ENCODE peak calls at places on chromosomes 1 and 21, in eight cellular contexts. O is GM23338, Q is iPS DF 6.9, T is SJSA1, R is lung, L is GM12864, G is DND-41, Z is AG09309. D is an unnamed sample.

GRCh38 chr1:227913446-227913968 is 34.2 kb downstream of the WNT9A start:
- DNase-seq in O (peak), Q (no peak), T (no peak), R (no peak), L (no peak), G (no peak), Z (no peak), D (no peak)

GRCh38 chr1:213201380-213202155 is 150.5 kb downstream of the RPS6KC1 start:
- DNase-seq in O (no peak), Q (no peak), T (no peak), R (no peak), L (no peak), G (no peak), Z (no peak), D (no peak)

GRCh38 chr1:207240325-207241095 is 81.0 kb upstream of the CD55 start:
- DNase-seq in O (no peak), Q (no peak), T (no peak), R (peak), L (no peak), G (no peak), Z (no peak), D (peak)

GRCh38 chr21:37557261-37557950 is 190.8 kb downstream of the DYRK1A start:
- DNase-seq in O (no peak), Q (no peak), T (no peak), R (no peak), L (peak), G (no peak), Z (no peak), D (no peak)

GRCh38 chr1:112628516-112628915 is 8.9 kb downstream of the CAPZA1 start:
- DNase-seq in O (no peak), Q (no peak), T (no peak), R (no peak), L (no peak), G (no peak), Z (no peak), D (no peak)

GRCh38 chr1:161952603-161953172 is 71.0 kb downstream of the OLFML2B start:
- DNase-seq in O (no peak), Q (no peak), T (no peak), R (no peak), L (no peak), G (no peak), Z (no peak), D (no peak)

GRCh38 chr1:56125316-56125715 is 454.0 kb downstream of the PLPP3 start:
- DNase-seq in O (no peak), Q (no peak), T (no peak), R (no peak), L (no peak), G (no peak), Z (no peak), D (no peak)

GRCh38 chr1:153577624-153578051 is 12.0 kb upstream of the S100A2 start:
- DNase-seq in O (peak), Q (no peak), T (no peak), R (no peak), L (no peak), G (no peak), Z (no peak), D (no peak)

GRCh38 chr1:85374160-85374559 is 90.8 kb downstream of the DDAH1 start:
- DNase-seq in O (no peak), Q (no peak), T (peak), R (no peak), L (no peak), G (no peak), Z (peak), D (no peak)

GRCh38 chr1:175232335-175232734 is 39.8 kb upstream of the KIAA0040 start:
- DNase-seq in O (no peak), Q (no peak), T (no peak), R (no peak), L (no peak), G (no peak), Z (no peak), D (peak)

GRCh38 chr1:26287033-26287711 is 7.3 kb downstream of the SH3BGRL3 start:
- DNase-seq in O (no peak), Q (no peak), T (no peak), R (no peak), L (no peak), G (peak), Z (no peak), D (no peak)

GRCh38 chr1:115069626-115070308 is 19.5 kb downstream of the TSPAN2 start:
- DNase-seq in O (no peak), Q (no peak), T (no peak), R (no peak), L (no peak), G (no peak), Z (no peak), D (no peak)

GRCh38 chr1:28163496-28164120 is 12.9 kb downstream of the PTAFR start:
- DNase-seq in O (no peak), Q (no peak), T (no peak), R (no peak), L (no peak), G (no peak), Z (no peak), D (no peak)

GRCh38 chr1:117672756-117673155 is 66.9 kb downstream of the TENT5C start:
- DNase-seq in O (no peak), Q (no peak), T (no peak), R (no peak), L (no peak), G (no peak), Z (no peak), D (no peak)

GRCh38 chr1:198638441-198638840 is 399 bp upstream of the PTPRC start:
- DNase-seq in O (no peak), Q (no peak), T (no peak), R (no peak), L (no peak), G (no peak), Z (no peak), D (no peak)
- H3K4me3 ChIP-seq in O (no peak), Q (no peak), T (no peak), R (no peak), L (peak), G (no peak), Z (no peak), D (no peak)

GRCh38 chr1:33344896-33345295 is 24.0 kb upstream of the A3GALT2 start:
- DNase-seq in O (no peak), Q (no peak), T (no peak), R (no peak), L (no peak), G (no peak), Z (no peak), D (no peak)
- H3K4me3 ChIP-seq in O (no peak), Q (no peak), T (no peak), R (no peak), L (no peak), G (no peak), Z (no peak), D (no peak)

DNA sequence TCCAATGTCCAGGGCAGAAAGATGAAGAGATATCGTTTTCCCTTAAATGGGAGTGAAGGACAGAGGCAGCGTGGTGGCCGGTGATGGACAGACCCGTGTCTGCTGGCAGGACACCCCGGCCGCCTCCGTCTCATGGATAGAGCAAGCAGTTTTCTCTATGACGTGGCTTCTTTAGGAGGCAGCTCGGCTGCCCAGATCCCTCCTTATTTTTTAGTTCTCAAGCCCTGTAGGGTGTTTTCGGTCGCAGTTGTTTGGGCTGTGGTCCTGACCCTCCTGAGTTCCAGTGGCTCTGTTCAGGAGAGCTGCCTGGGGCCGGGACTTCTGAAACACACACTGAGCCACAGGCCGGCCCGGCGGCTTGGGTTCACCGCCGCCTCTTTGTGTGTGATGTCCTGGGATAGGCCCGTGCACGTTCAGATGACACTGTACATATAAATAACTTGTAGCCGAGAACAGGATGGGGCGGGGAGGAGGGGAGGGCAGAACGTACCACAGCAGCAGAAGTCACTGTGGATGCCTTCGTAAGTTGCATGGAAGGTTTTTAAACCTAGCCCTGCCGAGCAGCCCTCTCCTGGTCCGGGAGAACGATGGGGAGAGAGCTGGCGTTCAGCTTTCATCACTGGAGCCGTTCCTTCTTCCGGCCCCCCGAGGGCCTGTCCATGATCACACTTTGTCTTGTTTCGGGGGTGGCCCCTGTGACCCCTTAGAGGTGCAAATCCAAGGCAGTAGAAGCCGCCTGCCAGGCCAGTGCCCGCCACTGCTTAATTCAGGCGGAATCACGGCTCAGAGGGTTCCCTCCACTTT is 65.2 kb downstream of the SIK1 start:
- DNase-seq in O (peak), Q (no peak), T (no peak), R (no peak), L (peak), G (peak), Z (no peak), D (peak)
- H3K4me3 ChIP-seq in O (no peak), Q (no peak), T (no peak), R (no peak), L (peak), G (no peak), Z (no peak), D (no peak)

GRCh38 chr21:38818336-38818723 is 12.6 kb downstream of the ETS2 start:
- DNase-seq in O (no peak), Q (no peak), T (no peak), R (no peak), L (no peak), G (no peak), Z (no peak), D (no peak)
- H3K4me3 ChIP-seq in O (no peak), Q (no peak), T (no peak), R (no peak), L (no peak), G (no peak), Z (no peak), D (no peak)

GRCh38 chr1:68496680-68497357 is at the start of gene DEPDC1:
- DNase-seq in O (peak), Q (peak), T (peak), R (peak), L (peak), G (peak), Z (peak), D (peak)

GRCh38 chr1:68495968-68496679 is 758 bp downstream of the DEPDC1 start:
- DNase-seq in O (no peak), Q (no peak), T (no peak), R (no peak), L (no peak), G (peak), Z (no peak), D (no peak)

GRCh38 chr1:68495532-68495931 is 1.4 kb downstream of the DEPDC1 start:
- DNase-seq in O (no peak), Q (no peak), T (no peak), R (no peak), L (no peak), G (no peak), Z (no peak), D (no peak)

GRCh38 chr1:68493193-68493592 is 3.7 kb downstream of the DEPDC1 start:
- DNase-seq in O (no peak), Q (no peak), T (no peak), R (no peak), L (no peak), G (no peak), Z (no peak), D (no peak)

GRCh38 chr1:68497358-68497698 is 446 bp upstream of the DEPDC1 start:
- DNase-seq in O (no peak), Q (no peak), T (no peak), R (no peak), L (no peak), G (no peak), Z (no peak), D (no peak)
- H3K4me3 ChIP-seq in O (peak), Q (peak), T (peak), R (peak), L (peak), G (peak), Z (peak), D (peak)

GRCh38 chr1:149844650-149845255 is 54.6 kb upstream of the BOLA1 start:
- DNase-seq in O (peak), Q (no peak), T (no peak), R (no peak), L (no peak), G (no peak), Z (no peak), D (no peak)
- H3K4me3 ChIP-seq in O (peak), Q (peak), T (no peak), R (no peak), L (peak), G (no peak), Z (no peak), D (no peak)

GRCh38 chr1:233629305-233629935 is 15.5 kb downstream of the KCNK1 start:
- DNase-seq in O (no peak), Q (no peak), T (no peak), R (no peak), L (no peak), G (no peak), Z (no peak), D (no peak)

GRCh38 chr1:233627823-233628222 is 13.9 kb downstream of the KCNK1 start:
- DNase-seq in O (no peak), Q (no peak), T (no peak), R (no peak), L (peak), G (no peak), Z (no peak), D (no peak)

GRCh38 chr1:233625087-233625486 is 11.2 kb downstream of the KCNK1 start:
- DNase-seq in O (no peak), Q (no peak), T (no peak), R (no peak), L (no peak), G (no peak), Z (no peak), D (no peak)

GRCh38 chr1:233625510-233625981 is 11.6 kb downstream of the KCNK1 start:
- DNase-seq in O (no peak), Q (no peak), T (no peak), R (no peak), L (no peak), G (no peak), Z (no peak), D (no peak)

DNA sequence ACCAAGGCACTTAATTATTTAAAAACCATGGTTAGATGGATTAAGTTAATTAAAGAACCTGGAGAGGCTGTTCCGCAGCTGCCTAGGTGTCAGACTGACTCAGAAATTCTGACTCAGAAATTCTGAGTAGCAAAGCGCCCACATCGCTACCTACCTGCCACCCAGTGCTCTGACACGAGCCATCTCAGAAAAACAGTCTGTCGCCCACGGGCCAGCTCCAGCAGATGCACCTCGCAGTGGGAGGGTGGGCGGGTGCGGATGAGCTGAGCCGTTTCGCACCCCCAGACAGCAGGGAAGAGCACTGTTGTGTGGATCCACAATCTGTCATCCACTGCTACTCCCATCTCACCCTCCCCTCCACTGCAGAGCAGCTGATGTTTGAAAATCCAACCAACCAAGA is 13.5 kb downstream of the KCNK1 start:
- DNase-seq in O (no peak), Q (no peak), T (no peak), R (no peak), L (no peak), G (no peak), Z (no peak), D (no peak)
- H3K4me3 ChIP-seq in O (no peak), Q (no peak), T (no peak), R (no peak), L (no peak), G (no peak), Z (no peak), D (no peak)

GRCh38 chr1:172145656-172146055 is 274.8 kb upstream of the C1orf105 start:
- DNase-seq in O (no peak), Q (no peak), T (no peak), R (no peak), L (no peak), G (no peak), Z (no peak), D (no peak)
- H3K4me3 ChIP-seq in O (no peak), Q (no peak), T (peak), R (no peak), L (no peak), G (no peak), Z (no peak), D (no peak)